ENCODE peak calls at places on chromosome X, in six cellular contexts. One of them, this sample, is unnamed.

GRCh38 chrX:130877892-130878321 is 25.1 kb downstream of the ENOX2 start:
- DNase-seq in A549: no peak
- DNase-seq in K562: no peak
- DNase-seq in endothelial cell of umbilical vein: no peak
- DNase-seq in GM12878: no peak
- DNase-seq in HepG2: no peak
- DNase-seq in this sample: no peak

GRCh38 chrX:135556055-135556454 is 35.6 kb downstream of the INTS6L start:
- DNase-seq in A549: no peak
- DNase-seq in K562: no peak
- DNase-seq in endothelial cell of umbilical vein: no peak
- DNase-seq in GM12878: no peak
- DNase-seq in HepG2: no peak
- DNase-seq in this sample: peak; percentile 42

GRCh38 chrX:149259241-149259640 is 245.9 kb downstream of the IDS start:
- DNase-seq in A549: no peak
- DNase-seq in K562: no peak
- DNase-seq in endothelial cell of umbilical vein: no peak
- DNase-seq in GM12878: no peak
- DNase-seq in HepG2: no peak
- DNase-seq in this sample: no peak

GRCh38 chrX:48794993-48795501 is 6.8 kb upstream of the HDAC6 start:
- DNase-seq in A549: peak; percentile 38
- DNase-seq in K562: peak; percentile 28
- DNase-seq in endothelial cell of umbilical vein: no peak
- DNase-seq in GM12878: no peak
- DNase-seq in HepG2: no peak
- DNase-seq in this sample: no peak

GRCh38 chrX:2385224-2385623 is 115.6 kb downstream of the DHRSX start:
- DNase-seq in A549: peak; percentile 69
- DNase-seq in K562: no peak
- DNase-seq in endothelial cell of umbilical vein: no peak
- DNase-seq in GM12878: no peak
- DNase-seq in HepG2: no peak
- DNase-seq in this sample: no peak

GRCh38 chrX:43840265-43840664 is 42.0 kb downstream of the MAOB start:
- DNase-seq in A549: peak; percentile 4
- DNase-seq in K562: no peak
- DNase-seq in endothelial cell of umbilical vein: no peak
- DNase-seq in GM12878: no peak
- DNase-seq in HepG2: no peak
- DNase-seq in this sample: no peak

GRCh38 chrX:30831082-30831481 is 58.0 kb downstream of the TAB3 start:
- DNase-seq in A549: no peak
- DNase-seq in K562: no peak
- DNase-seq in endothelial cell of umbilical vein: no peak
- DNase-seq in GM12878: no peak
- DNase-seq in HepG2: no peak
- DNase-seq in this sample: no peak

GRCh38 chrX:45669715-45670360 is 469.2 kb upstream of the DIPK2B start:
- DNase-seq in A549: no peak
- DNase-seq in K562: no peak
- DNase-seq in endothelial cell of umbilical vein: no peak
- DNase-seq in GM12878: no peak
- DNase-seq in HepG2: no peak
- DNase-seq in this sample: no peak

GRCh38 chrX:38804481-38805293 is 3.4 kb downstream of the MID1IP1 start:
- DNase-seq in A549: peak; percentile 40
- DNase-seq in K562: peak; percentile 40
- DNase-seq in endothelial cell of umbilical vein: peak; percentile 22
- DNase-seq in GM12878: no peak
- DNase-seq in HepG2: no peak
- DNase-seq in this sample: peak; percentile 47

GRCh38 chrX:110178179-110178865 is 139.6 kb downstream of the AMMECR1 start:
- DNase-seq in A549: no peak
- DNase-seq in K562: peak; percentile 39
- DNase-seq in endothelial cell of umbilical vein: no peak
- DNase-seq in GM12878: no peak
- DNase-seq in HepG2: no peak
- DNase-seq in this sample: no peak

GRCh38 chrX:7889680-7890079 is 37.5 kb downstream of the PNPLA4 start:
- DNase-seq in A549: no peak
- DNase-seq in K562: no peak
- DNase-seq in endothelial cell of umbilical vein: no peak
- DNase-seq in GM12878: no peak
- DNase-seq in HepG2: no peak
- DNase-seq in this sample: no peak

GRCh38 chrX:72102760-72103159 is 29.0 kb downstream of the RTL5 start:
- DNase-seq in A549: no peak
- DNase-seq in K562: no peak
- DNase-seq in endothelial cell of umbilical vein: peak; percentile 32
- DNase-seq in GM12878: no peak
- DNase-seq in HepG2: no peak
- DNase-seq in this sample: no peak

GRCh38 chrX:103791233-103791632 is 14.6 kb downstream of the PLP1 start:
- DNase-seq in A549: no peak
- DNase-seq in K562: no peak
- DNase-seq in endothelial cell of umbilical vein: no peak
- DNase-seq in GM12878: no peak
- DNase-seq in HepG2: no peak
- DNase-seq in this sample: no peak

GRCh38 chrX:106932960-106933537 is 12.8 kb downstream of the CLDN2 start:
- DNase-seq in A549: peak; percentile 35
- DNase-seq in K562: no peak
- DNase-seq in endothelial cell of umbilical vein: no peak
- DNase-seq in GM12878: no peak
- DNase-seq in HepG2: no peak
- DNase-seq in this sample: peak; percentile 10

GRCh38 chrX:153816821-153817220 is 13.5 kb downstream of the PDZD4 start:
- DNase-seq in A549: no peak
- DNase-seq in K562: peak; percentile 48
- DNase-seq in endothelial cell of umbilical vein: no peak
- DNase-seq in GM12878: no peak
- DNase-seq in HepG2: no peak
- DNase-seq in this sample: peak; percentile 58

GRCh38 chrX:139936259-139936658 is 3.4 kb upstream of the ATP11C start:
- DNase-seq in A549: peak; percentile 5
- DNase-seq in K562: no peak
- DNase-seq in endothelial cell of umbilical vein: no peak
- DNase-seq in GM12878: no peak
- DNase-seq in HepG2: no peak
- DNase-seq in this sample: peak; percentile 16

GRCh38 chrX:49220100-49220499 is 13.0 kb downstream of the CACNA1F start:
- DNase-seq in A549: no peak
- DNase-seq in K562: no peak
- DNase-seq in endothelial cell of umbilical vein: no peak
- DNase-seq in GM12878: no peak
- DNase-seq in HepG2: no peak
- DNase-seq in this sample: no peak

GRCh38 chrX:38816158-38816557 is 14.9 kb downstream of the MID1IP1 start:
- DNase-seq in A549: no peak
- DNase-seq in K562: no peak
- DNase-seq in endothelial cell of umbilical vein: no peak
- DNase-seq in GM12878: no peak
- DNase-seq in HepG2: no peak
- DNase-seq in this sample: peak; percentile 9

GRCh38 chrX:1754077-1754476 is 139.2 kb downstream of the ASMT start:
- DNase-seq in A549: no peak
- DNase-seq in K562: no peak
- DNase-seq in endothelial cell of umbilical vein: no peak
- DNase-seq in GM12878: no peak
- DNase-seq in HepG2: no peak
- DNase-seq in this sample: no peak

GRCh38 chrX:121260568-121261240 is 213.3 kb downstream of the GLUD2 start:
- DNase-seq in A549: no peak
- DNase-seq in K562: no peak
- DNase-seq in endothelial cell of umbilical vein: no peak
- DNase-seq in GM12878: no peak
- DNase-seq in HepG2: no peak
- DNase-seq in this sample: no peak

GRCh38 chrX:55593756-55594257 is 29.4 kb upstream of the FOXR2 start:
- DNase-seq in A549: no peak
- DNase-seq in K562: no peak
- DNase-seq in endothelial cell of umbilical vein: no peak
- DNase-seq in GM12878: no peak
- DNase-seq in HepG2: no peak
- DNase-seq in this sample: no peak

GRCh38 chrX:70254063-70254400 is 6.0 kb downstream of the P2RY4 start:
- DNase-seq in A549: no peak
- DNase-seq in K562: no peak
- DNase-seq in endothelial cell of umbilical vein: no peak
- DNase-seq in GM12878: no peak
- DNase-seq in HepG2: peak; percentile 28
- DNase-seq in this sample: no peak

GRCh38 chrX:71111851-71112468 is 583 bp upstream of the IL2RG start:
- DNase-seq in A549: no peak
- DNase-seq in K562: no peak
- DNase-seq in endothelial cell of umbilical vein: no peak
- DNase-seq in GM12878: no peak
- DNase-seq in HepG2: no peak
- DNase-seq in this sample: peak; percentile 73

GRCh38 chrX:49186125-49187027 is at the start of gene PRICKLE3:
- DNase-seq in A549: peak; percentile 84
- DNase-seq in K562: peak; percentile 73
- DNase-seq in endothelial cell of umbilical vein: peak; percentile 55
- DNase-seq in GM12878: no peak
- DNase-seq in HepG2: peak; percentile 61
- DNase-seq in this sample: peak; percentile 85

GRCh38 chrX:102934624-102935023 is 2.4 kb upstream of the RAB40AL start:
- DNase-seq in A549: peak; percentile 28
- DNase-seq in K562: peak; percentile 29
- DNase-seq in endothelial cell of umbilical vein: peak; percentile 18
- DNase-seq in GM12878: no peak
- DNase-seq in HepG2: peak; percentile 3
- DNase-seq in this sample: peak; percentile 58

GRCh38 chrX:109847257-109848187 is 114.5 kb upstream of the ACSL4 start:
- DNase-seq in A549: peak; percentile 62
- DNase-seq in K562: no peak
- DNase-seq in endothelial cell of umbilical vein: no peak
- DNase-seq in GM12878: no peak
- DNase-seq in HepG2: peak; percentile 42
- DNase-seq in this sample: no peak

DNA sequence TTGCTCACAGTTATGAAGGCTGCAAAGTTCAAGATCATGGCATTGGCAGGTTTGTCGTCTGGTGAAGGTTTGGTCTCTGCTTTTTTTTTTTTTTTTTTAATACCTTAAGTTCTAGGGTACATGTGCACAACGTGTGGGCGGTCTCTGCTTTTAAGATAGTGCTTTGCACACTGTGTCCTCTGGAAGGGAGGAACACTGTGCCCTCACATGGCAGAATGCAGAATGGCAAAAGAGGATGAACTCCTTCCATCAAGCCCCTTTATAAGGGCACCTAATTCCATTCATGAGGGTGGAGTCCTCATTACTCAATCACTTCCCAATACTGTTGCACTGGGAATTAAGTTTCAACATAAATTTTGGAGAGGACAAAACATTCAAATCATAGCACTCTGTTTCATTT is 101.4 kb downstream of the GLRA2 start:
- DNase-seq in A549: peak; percentile 7
- DNase-seq in K562: no peak
- DNase-seq in endothelial cell of umbilical vein: no peak
- DNase-seq in GM12878: no peak
- DNase-seq in HepG2: no peak
- DNase-seq in this sample: peak; percentile 2
- TF ChIP-seq MYC in A549: no peak
- TF ChIP-seq MYC in K562: no peak
- TF ChIP-seq MYC in endothelial cell of umbilical vein: no peak
- TF ChIP-seq MYC in GM12878: no peak
- TF ChIP-seq MYC in HepG2: no peak
- TF ChIP-seq MYC in this sample: no peak

GRCh38 chrX:23435108-23435507 is 100.5 kb downstream of the PTCHD1 start:
- DNase-seq in A549: no peak
- DNase-seq in K562: no peak
- DNase-seq in endothelial cell of umbilical vein: no peak
- DNase-seq in GM12878: no peak
- DNase-seq in HepG2: no peak
- DNase-seq in this sample: no peak
- H3K4me3 ChIP-seq in A549: no peak overlapping the region
- H3K4me3 ChIP-seq in K562: no peak overlapping the region
- H3K4me3 ChIP-seq in endothelial cell of umbilical vein: no peak overlapping the region
- H3K4me3 ChIP-seq in GM12878: no peak overlapping the region
- H3K4me3 ChIP-seq in HepG2: no peak overlapping the region
- H3K4me3 ChIP-seq in this sample: no peak overlapping the region

DNA sequence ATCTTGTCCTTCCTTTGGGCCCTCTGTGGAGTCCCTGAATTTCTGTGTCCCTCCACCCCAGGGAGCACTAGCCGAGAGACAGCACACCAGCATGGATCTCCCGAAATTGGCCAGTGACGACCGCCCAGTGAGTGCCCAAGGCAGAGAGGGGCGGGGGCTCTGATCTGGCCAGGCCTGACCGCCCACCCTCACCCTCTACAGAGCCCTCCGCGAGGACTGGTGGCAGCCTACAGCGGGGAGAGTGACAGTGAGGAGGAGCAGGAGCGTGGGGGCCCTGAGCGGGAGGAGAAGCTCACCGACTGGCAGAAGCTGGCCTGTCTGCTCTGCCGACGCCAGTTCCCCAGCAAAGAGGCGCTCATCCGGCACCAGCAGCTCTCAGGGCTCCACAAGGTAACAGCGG is 8.4 kb upstream of the UBA1 start:
- DNase-seq in A549: no peak
- DNase-seq in K562: no peak
- DNase-seq in endothelial cell of umbilical vein: no peak
- DNase-seq in GM12878: no peak
- DNase-seq in HepG2: no peak
- DNase-seq in this sample: no peak
- TF ChIP-seq MYC in A549: no peak
- TF ChIP-seq MYC in K562: no peak
- TF ChIP-seq MYC in endothelial cell of umbilical vein: no peak
- TF ChIP-seq MYC in GM12878: no peak
- TF ChIP-seq MYC in HepG2: no peak
- TF ChIP-seq MYC in this sample: no peak

DNA sequence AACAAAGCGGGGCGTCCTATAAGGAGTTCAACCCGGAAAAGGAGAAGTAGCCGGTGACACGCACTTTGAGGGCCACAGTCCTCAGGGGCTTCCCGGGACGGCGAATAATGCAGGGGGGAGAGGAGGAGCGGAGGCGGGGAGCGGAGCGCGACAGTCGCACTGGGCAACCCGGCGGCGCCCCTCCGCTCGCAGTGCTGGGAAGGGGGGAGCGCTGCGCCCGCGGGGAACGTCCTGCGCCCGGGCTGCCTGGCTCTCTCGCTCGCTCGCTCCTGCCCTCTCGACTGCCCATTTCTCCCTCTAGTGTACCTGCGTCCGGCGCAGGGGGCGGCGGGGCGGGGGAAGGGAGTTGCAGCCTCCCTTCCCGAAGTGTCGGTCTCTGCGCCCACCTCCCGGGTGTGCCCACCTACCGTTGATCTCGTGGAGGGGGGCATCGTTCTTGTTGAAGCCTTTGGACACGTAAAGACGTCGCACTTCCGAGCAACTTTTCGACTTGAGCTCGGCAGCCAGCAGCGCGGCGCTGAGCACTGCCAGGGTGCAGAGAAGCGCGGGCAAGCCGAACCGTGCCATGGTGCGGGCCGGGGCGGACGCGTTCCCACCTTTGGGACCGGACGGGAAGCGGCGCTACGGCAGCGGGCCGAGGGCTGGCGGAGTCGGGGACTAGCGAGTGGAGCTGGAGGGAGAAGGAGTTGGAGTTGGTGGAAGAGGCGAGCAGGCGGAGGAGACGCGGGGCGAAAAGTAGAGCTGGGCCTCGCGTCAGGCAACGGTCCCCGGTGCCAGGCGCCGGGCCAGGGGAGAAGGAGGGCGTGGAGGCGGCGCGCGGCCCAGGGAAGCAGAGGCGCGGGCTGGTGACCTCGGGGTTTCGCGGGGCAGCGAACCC is 652 bp downstream of the GPC4 start:
- DNase-seq in A549: peak; percentile 7
- DNase-seq in K562: no peak
- DNase-seq in endothelial cell of umbilical vein: no peak
- DNase-seq in GM12878: no peak
- DNase-seq in HepG2: no peak
- DNase-seq in this sample: no peak
- H3K4me3 ChIP-seq in A549: peak overlapping the region; percentile 41
- H3K4me3 ChIP-seq in K562: no peak overlapping the region
- H3K4me3 ChIP-seq in endothelial cell of umbilical vein: no peak overlapping the region
- H3K4me3 ChIP-seq in GM12878: no peak overlapping the region
- H3K4me3 ChIP-seq in HepG2: no peak overlapping the region
- H3K4me3 ChIP-seq in this sample: no peak overlapping the region

This sample was measured in NB4.